ENCODE peak calls at places on chromosomes 1 and 21, in five cellular contexts. X, N, Q, D and H are unnamed samples.

GRCh38 chr1:81635816-81636215 is 164.9 kb upstream of the ADGRL2 start:
- DNase-seq in Q (no peak), X (no peak), D (no peak), N (no peak), H (no peak)

GRCh38 chr1:48263042-48263441 is 40.5 kb downstream of the SLC5A9 start:
- DNase-seq in D (no peak), Q (no peak), X (no peak), N (no peak), H (no peak)

GRCh38 chr1:36088577-36089392 is at the start of gene ADPRS:
- DNase-seq in N (peak), D (peak), Q (peak), X (peak), H (peak)

GRCh38 chr1:246689409-246689997 is 34.7 kb upstream of the SCCPDH start:
- DNase-seq in D (peak), X (peak), Q (no peak), N (peak), H (peak)

GRCh38 chr1:212205006-212205405 is 80.2 kb upstream of the PPP2R5A start:
- DNase-seq in X (no peak), Q (no peak), N (no peak), D (no peak), H (no peak)

GRCh38 chr1:203534526-203534925 is 40.6 kb downstream of the OPTC start:
- DNase-seq in N (no peak), D (no peak), X (no peak), Q (no peak), H (no peak)

GRCh38 chr1:206723500-206724472 is 39.1 kb downstream of the MAPKAPK2 start:
- DNase-seq in Q (no peak), D (no peak), N (no peak), X (no peak), H (no peak)

GRCh38 chr1:66353207-66353606 is 180.7 kb upstream of the SGIP1 start:
- DNase-seq in N (peak), D (no peak), X (no peak), Q (no peak), H (no peak)

GRCh38 chr1:98919211-98919610 is 85.5 kb downstream of the PLPPR5 start:
- DNase-seq in Q (no peak), D (no peak), X (no peak), N (no peak), H (no peak)

GRCh38 chr1:9792156-9793042 is 31.4 kb downstream of the CLSTN1 start:
- DNase-seq in X (peak), D (peak), Q (no peak), N (no peak), H (no peak)

GRCh38 chr1:191851799-191852595 is 306.3 kb upstream of the RGS18 start:
- DNase-seq in D (no peak), Q (no peak), X (peak), N (no peak), H (no peak)

GRCh38 chr21:46078322-46078981 is 19.5 kb upstream of the COL6A2 start:
- DNase-seq in Q (no peak), X (no peak), N (no peak), D (no peak), H (no peak)

GRCh38 chr1:42010381-42010780 is 91.7 kb upstream of the HIVEP3 start:
- DNase-seq in D (no peak), Q (no peak), N (no peak), X (no peak), H (no peak)

GRCh38 chr1:80462006-80462405 is 1338.7 kb upstream of the ADGRL2 start:
- DNase-seq in N (no peak), X (no peak), D (no peak), Q (no peak), H (no peak)

GRCh38 chr1:159214149-159214760 is 9.6 kb downstream of the ACKR1 start:
- DNase-seq in D (peak), Q (no peak), N (peak), X (peak), H (peak)

GRCh38 chr1:65890201-65890600 is 97.5 kb downstream of the PDE4B start:
- DNase-seq in N (no peak), X (no peak), Q (no peak), D (no peak), H (no peak)

GRCh38 chr1:66489146-66489545 is 44.8 kb upstream of the SGIP1 start:
- DNase-seq in X (no peak), N (no peak), Q (no peak), D (no peak), H (no peak)

GRCh38 chr1:211654838-211655787 is 20.3 kb downstream of the NEK2 start:
- DNase-seq in D (peak), N (peak), X (peak), Q (peak), H (peak)

GRCh38 chr1:29460211-29460610 is 223.9 kb downstream of the PTPRU start:
- DNase-seq in Q (no peak), X (no peak), D (no peak), N (no peak), H (no peak)

GRCh38 chr1:45846931-45847330 is 43.5 kb downstream of the MAST2 start:
- DNase-seq in Q (no peak), D (no peak), N (no peak), X (no peak), H (no peak)

GRCh38 chr1:58799650-58800049 is 15.8 kb upstream of the JUN start:
- DNase-seq in X (no peak), Q (no peak), D (no peak), N (no peak), H (no peak)

GRCh38 chr1:153428073-153428638 is 11.8 kb downstream of the S100A7A start:
- DNase-seq in X (no peak), D (no peak), Q (no peak), N (no peak), H (no peak)

GRCh38 chr1:25680701-25681100 is 64.1 kb downstream of the MAN1C1 start:
- DNase-seq in D (no peak), N (no peak), X (no peak), Q (no peak), H (no peak)

GRCh38 chr1:191895462-191896058 is 262.7 kb upstream of the RGS18 start:
- DNase-seq in D (no peak), N (no peak), X (no peak), Q (no peak), H (no peak)

GRCh38 chr1:215543191-215543606 is 23.9 kb upstream of the KCTD3 start:
- DNase-seq in X (no peak), D (peak), Q (no peak), N (no peak), H (peak)

GRCh38 chr1:74799119-74799518 is 66.2 kb downstream of the TYW3 start:
- DNase-seq in N (no peak), Q (no peak), X (no peak), D (no peak), H (no peak)

GRCh38 chr1:53734650-53735211 is 4.2 kb downstream of the GLIS1 start:
- DNase-seq in X (no peak), D (no peak), Q (no peak), N (no peak), H (no peak)

GRCh38 chr1:36576677-36577076 is 94.0 kb upstream of the CSF3R start:
- DNase-seq in D (no peak), X (no peak), Q (no peak), N (no peak), H (no peak)

GRCh38 chr1:172321429-172321828 is 99.1 kb upstream of the C1orf105 start:
- DNase-seq in X (no peak), Q (no peak), N (no peak), D (no peak), H (no peak)

GRCh38 chr1:235295902-235296350 is 32.1 kb downstream of the ARID4B start:
- DNase-seq in D (peak), Q (no peak), N (no peak), X (no peak), H (peak)

GRCh38 chr1:24540906-24541710 is 14.8 kb upstream of the NCMAP start:
- DNase-seq in Q (no peak), D (peak), N (no peak), X (no peak), H (peak)

GRCh38 chr1:214747050-214747615 is 144.1 kb downstream of the CENPF start:
- DNase-seq in X (no peak), Q (no peak), D (no peak), N (no peak), H (no peak)

GRCh38 chr1:67833595-67833926 is 294 bp upstream of the GNG12 start:
- DNase-seq in N (no peak), X (no peak), D (no peak), Q (no peak), H (no peak)

GRCh38 chr1:16905112-16905855 is 9.5 kb downstream of the RNU1-2 start:
- DNase-seq in D (peak), Q (peak), N (no peak), X (peak), H (peak)

GRCh38 chr1:50275564-50275963 is 147.7 kb downstream of the DMRTA2 start:
- DNase-seq in Q (no peak), N (no peak), D (no peak), X (peak), H (no peak)

GRCh38 chr1:4010284-4010683 is 110.2 kb upstream of the C1orf174 start:
- DNase-seq in N (no peak), D (no peak), X (no peak), Q (no peak), H (no peak)

GRCh38 chr1:80450711-80451110 is 1350.0 kb upstream of the ADGRL2 start:
- DNase-seq in N (no peak), Q (no peak), X (no peak), D (no peak), H (no peak)

GRCh38 chr1:95257758-95258157 is 23.7 kb downstream of the RWDD3 start:
- DNase-seq in X (no peak), N (no peak), Q (no peak), D (peak), H (peak)